ENCODE peak calls at places on chromosome 7, in four cellular contexts. G is HEK293T, F is A549, Q is HepG2. K is an unnamed sample.

GRCh38 chr7:158603773-158604755 is 16.4 kb upstream of the PTPRN2 start:
- DNase-seq in G (no peak), F (no peak), Q (no peak), K (no peak)

GRCh38 chr7:916291-916941 is 38.1 kb downstream of the ADAP1 start:
- DNase-seq in G (no peak), F (no peak), Q (no peak), K (no peak)

GRCh38 chr7:158362001-158362400 is 225.6 kb downstream of the PTPRN2 start:
- DNase-seq in G (no peak), F (no peak), Q (no peak), K (no peak)

GRCh38 chr7:1531979-1532455 is 1.5 kb downstream of the MAFK start:
- DNase-seq in G (no peak), F (peak), Q (no peak), K (no peak)

GRCh38 chr7:124250297-124251034 is 217.6 kb upstream of the TMEM229A start:
- DNase-seq in G (no peak), F (no peak), Q (no peak), K (no peak)

GRCh38 chr7:128104109-128104742 is 73.0 kb upstream of the LRRC4 start:
- DNase-seq in G (no peak), F (no peak), Q (no peak), K (no peak)

GRCh38 chr7:116341222-116341907 is 131.0 kb downstream of the TES start:
- DNase-seq in G (no peak), F (peak), Q (no peak), K (peak)

GRCh38 chr7:126495001-126495400 is 757.7 kb downstream of the GRM8 start:
- DNase-seq in G (no peak), F (no peak), Q (no peak), K (no peak)

GRCh38 chr7:136874393-136875032 is 6.1 kb downstream of the CHRM2 start:
- DNase-seq in G (peak), F (peak), Q (peak), K (peak)

GRCh38 chr7:71364559-71364958 is 232.6 kb downstream of the GALNT17 start:
- DNase-seq in G (no peak), F (no peak), Q (no peak), K (no peak)

GRCh38 chr7:132406039-132406438 is 170.2 kb downstream of the PLXNA4 start:
- DNase-seq in G (no peak), F (no peak), Q (no peak), K (no peak)
- TF ChIP-seq BHLHE40 in G (no peak), F (no peak), Q (no peak), K (no peak)

GRCh38 chr7:31003097-31003496 is 39.3 kb downstream of the GHRHR start:
- DNase-seq in G (no peak), F (no peak), Q (no peak), K (no peak)

GRCh38 chr7:31000161-31000693 is 36.5 kb downstream of the GHRHR start:
- DNase-seq in G (no peak), F (no peak), Q (no peak), K (no peak)

GRCh38 chr7:31003721-31004120 is 40.0 kb downstream of the GHRHR start:
- DNase-seq in G (no peak), F (no peak), Q (no peak), K (no peak)

GRCh38 chr7:31004393-31004792 is 40.6 kb downstream of the GHRHR start:
- DNase-seq in G (no peak), F (no peak), Q (no peak), K (no peak)

DNA sequence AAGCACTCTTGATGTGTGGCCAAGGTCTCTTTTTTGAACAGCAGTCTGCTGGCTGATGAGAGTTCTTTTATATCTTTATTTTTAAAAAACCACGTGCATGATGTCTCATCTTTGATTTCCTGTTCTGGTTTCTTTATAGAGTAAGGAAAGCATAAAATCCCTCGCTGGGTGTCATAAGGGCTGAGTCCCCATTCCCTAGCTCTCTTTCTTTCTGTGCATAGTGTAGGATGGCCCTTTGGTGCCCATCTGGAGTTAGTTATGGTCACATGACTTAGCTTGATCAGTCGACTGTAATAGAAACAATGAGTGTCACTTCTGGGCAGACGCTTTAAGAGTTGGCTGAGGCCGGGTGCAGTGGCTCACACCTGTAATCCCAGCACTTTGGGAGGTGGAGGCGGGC is 38.5 kb downstream of the GHRHR start:
- DNase-seq in G (no peak), F (no peak), Q (no peak), K (no peak)
- TF ChIP-seq BHLHE40 in G (no peak), F (no peak), Q (no peak), K (no peak)

GRCh38 chr7:129103561-129104324 is 40.8 kb upstream of the TSPAN33 start:
- DNase-seq in G (no peak), F (no peak), Q (no peak), K (no peak)

GRCh38 chr7:129110575-129111376 is 33.7 kb upstream of the TSPAN33 start:
- DNase-seq in G (no peak), F (peak), Q (peak), K (peak)

GRCh38 chr7:129108583-129108982 is 35.9 kb upstream of the TSPAN33 start:
- DNase-seq in G (no peak), F (peak), Q (no peak), K (no peak)
- TF ChIP-seq BHLHE40 in G (no peak), F (no peak), Q (no peak), K (no peak)

GRCh38 chr7:113392841-113393540 is 274.6 kb upstream of the SMIM30 start:
- DNase-seq in G (no peak), F (no peak), Q (no peak), K (no peak)
- TF ChIP-seq BHLHE40 in G (no peak), F (no peak), Q (no peak), K (no peak)

GRCh38 chr7:111855842-111856227 is 293.5 kb upstream of the IMMP2L start:
- DNase-seq in G (no peak), F (peak), Q (no peak), K (no peak)
- TF ChIP-seq BHLHE40 in G (no peak), F (no peak), Q (no peak), K (no peak)

GRCh38 chr7:33711231-33712019 is 193.9 kb upstream of the BMPER start:
- DNase-seq in G (no peak), F (no peak), Q (no peak), K (no peak)
- TF ChIP-seq BHLHE40 in G (no peak), F (no peak), Q (no peak), K (no peak)

DNA sequence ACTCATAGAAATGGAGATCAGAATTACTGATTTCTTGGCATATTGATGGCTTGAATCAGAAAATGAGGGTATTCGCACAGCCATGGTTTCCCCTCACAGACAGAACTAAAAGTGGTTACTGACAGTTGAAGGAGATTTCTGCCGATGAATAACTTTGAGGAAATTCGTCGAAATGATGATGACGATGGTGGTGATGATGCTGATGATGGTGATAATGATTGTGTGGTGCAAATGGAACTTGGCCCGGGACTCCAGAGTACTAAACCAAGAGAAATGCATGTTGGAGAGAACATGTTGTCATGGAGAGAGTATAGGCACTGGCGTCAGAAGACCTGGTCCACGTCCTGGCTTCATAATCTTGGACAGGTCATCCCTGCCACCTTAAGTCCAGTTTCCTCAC is 163.2 kb downstream of the EVX1 start:
- DNase-seq in G (no peak), F (no peak), Q (no peak), K (no peak)
- TF ChIP-seq BHLHE40 in G (no peak), F (no peak), Q (no peak), K (no peak)

DNA sequence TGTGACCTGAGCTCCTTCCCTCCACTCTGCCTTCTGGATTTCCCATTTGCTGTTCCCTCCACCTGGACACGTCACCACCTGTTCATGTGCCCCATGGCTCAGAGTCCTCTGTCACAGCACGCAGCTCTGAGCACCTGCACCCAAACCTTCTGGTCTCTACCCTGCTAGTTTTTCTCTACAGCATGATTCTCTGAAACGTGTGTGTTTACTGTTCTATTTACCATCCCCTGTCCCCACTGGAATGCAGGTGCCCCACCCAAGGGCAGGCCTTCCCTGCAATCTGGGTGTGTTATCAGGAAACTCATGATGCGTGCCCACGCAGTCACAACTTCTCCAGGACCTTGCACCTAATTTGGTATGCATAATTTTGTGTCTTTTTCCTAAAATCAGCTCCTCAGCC is 284.4 kb upstream of the IGFBP3 start:
- DNase-seq in G (no peak), F (peak), Q (no peak), K (no peak)
- TF ChIP-seq BHLHE40 in G (no peak), F (no peak), Q (no peak), K (no peak)

GRCh38 chr7:46385662-46386309 is 464.7 kb upstream of the IGFBP3 start:
- DNase-seq in G (no peak), F (peak), Q (no peak), K (no peak)
- TF ChIP-seq BHLHE40 in G (no peak), F (no peak), Q (no peak), K (no peak)